ENCODE peak calls at places on chromosomes 2 and 18, in six cellular contexts. G, J, M, F, X and B are unnamed samples.

GRCh38 chr2:237732070-237732469 is 66.5 kb upstream of the RBM44 start:
- DNase-seq in G (no peak), J (no peak), M (no peak), F (no peak), X (no peak), B (no peak)

GRCh38 chr2:108139521-108139920 is 100.2 kb upstream of the SULT1C3 start:
- DNase-seq in G (no peak), J (no peak), M (no peak), F (no peak), X (no peak), B (no peak)

GRCh38 chr2:219619235-219619634 is 8.2 kb upstream of the SLC4A3 start:
- DNase-seq in G (no peak), J (no peak), M (no peak), F (no peak), X (no peak), B (no peak)

GRCh38 chr2:54691439-54692135 is 31.9 kb upstream of the EML6 start:
- DNase-seq in G (no peak), J (no peak), M (no peak), F (peak), X (no peak), B (no peak)

GRCh38 chr2:63544017-63544627 is 44.2 kb downstream of the WDPCP start:
- DNase-seq in G (no peak), J (no peak), M (no peak), F (no peak), X (no peak), B (no peak)

GRCh38 chr2:226334981-226335720 is 464.5 kb downstream of the IRS1 start:
- DNase-seq in G (no peak), J (no peak), M (no peak), F (no peak), X (no peak), B (no peak)

GRCh38 chr2:67702937-67703336 is 305.8 kb downstream of the ETAA1 start:
- DNase-seq in G (no peak), J (no peak), M (no peak), F (no peak), X (no peak), B (no peak)

GRCh38 chr18:78979682-78980278 is at the start of gene SALL3:
- DNase-seq in G (no peak), J (no peak), M (no peak), F (no peak), X (peak), B (no peak)

GRCh38 chr2:149161481-149162225 is 123.2 kb downstream of the LYPD6B start:
- DNase-seq in G (no peak), J (peak), M (no peak), F (no peak), X (no peak), B (no peak)

GRCh38 chr2:136131484-136131960 is 13.6 kb upstream of the CXCR4 start:
- DNase-seq in G (no peak), J (no peak), M (no peak), F (no peak), X (no peak), B (no peak)

GRCh38 chr2:177264209-177264538 is 353 bp downstream of the NFE2L2 start:
- DNase-seq in G (no peak), J (no peak), M (peak), F (no peak), X (no peak), B (peak)

GRCh38 chr2:110804915-110805314 is 72.5 kb downstream of the ACOXL start:
- DNase-seq in G (peak), J (no peak), M (peak), F (no peak), X (no peak), B (no peak)

GRCh38 chr2:46493971-46494250 is 14.5 kb downstream of the TMEM247 start:
- DNase-seq in G (no peak), J (no peak), M (no peak), F (no peak), X (no peak), B (no peak)

GRCh38 chr2:71187589-71187988 is 39.3 kb downstream of the PAIP2B start:
- DNase-seq in G (no peak), J (no peak), M (no peak), F (no peak), X (no peak), B (no peak)

GRCh38 chr18:63138469-63139340 is 180.9 kb downstream of the BCL2 start:
- DNase-seq in G (no peak), J (no peak), M (no peak), F (peak), X (no peak), B (no peak)

GRCh38 chr2:237904806-237905599 is 45.6 kb downstream of the RAMP1 start:
- DNase-seq in G (peak), J (peak), M (no peak), F (no peak), X (peak), B (no peak)

GRCh38 chr2:10447300-10448207 is 573 bp downstream of the ODC1 start:
- DNase-seq in G (no peak), J (peak), M (peak), F (peak), X (no peak), B (peak)

GRCh38 chr2:46076251-46076650 is 221.0 kb upstream of the EPAS1 start:
- DNase-seq in G (no peak), J (no peak), M (no peak), F (no peak), X (no peak), B (no peak)

GRCh38 chr2:98749053-98749450 is 18.1 kb upstream of the MGAT4A start:
- DNase-seq in G (no peak), J (peak), M (no peak), F (peak), X (no peak), B (no peak)

GRCh38 chr2:223262946-223263345 is 211.0 kb downstream of the KCNE4 start:
- DNase-seq in G (no peak), J (no peak), M (no peak), F (no peak), X (no peak), B (no peak)

GRCh38 chr2:67463810-67464209 is 66.7 kb downstream of the ETAA1 start:
- DNase-seq in G (no peak), J (no peak), M (no peak), F (peak), X (no peak), B (no peak)

GRCh38 chr18:25298853-25299274 is 53.1 kb downstream of the ZNF521 start:
- DNase-seq in G (no peak), J (no peak), M (no peak), F (no peak), X (no peak), B (peak)

GRCh38 chr18:78562446-78563020 is 417.1 kb upstream of the SALL3 start:
- DNase-seq in G (no peak), J (no peak), M (no peak), F (no peak), X (no peak), B (no peak)

GRCh38 chr2:152466925-152467676 is 132.1 kb downstream of the FMNL2 start:
- DNase-seq in G (no peak), J (no peak), M (no peak), F (no peak), X (no peak), B (no peak)

GRCh38 chr2:240584486-240585031 is 2.0 kb upstream of the CAPN10 start:
- DNase-seq in G (no peak), J (no peak), M (no peak), F (peak), X (no peak), B (peak)